ENCODE peak calls at places on chromosomes 2 and 18, in four cellular contexts. W, N, J and Q are unnamed samples.

GRCh38 chr2:167990062-167990461 is 257.3 kb downstream of the STK39 start:
- DNase-seq in W (no peak), N (no peak), J (no peak), Q (no peak)

GRCh38 chr2:196431957-196432356 is 207.6 kb upstream of the CCDC150 start:
- DNase-seq in W (no peak), N (no peak), J (peak), Q (no peak)

GRCh38 chr2:63743976-63744331 is 97.7 kb upstream of the UGP2 start:
- DNase-seq in W (no peak), N (no peak), J (no peak), Q (no peak)

GRCh38 chr2:207143474-207144190 is 22.1 kb downstream of the KLF7 start:
- DNase-seq in W (no peak), N (peak), J (no peak), Q (peak)

GRCh38 chr18:32048507-32049091 is 30.0 kb downstream of the RNF125 start:
- DNase-seq in W (no peak), N (peak), J (peak), Q (no peak)

GRCh38 chr2:236512902-236513433 is 56.7 kb upstream of the ACKR3 start:
- DNase-seq in W (peak), N (peak), J (peak), Q (peak)

GRCh38 chr2:191376981-191377629 is 131.9 kb downstream of the MYO1B start:
- DNase-seq in W (peak), N (peak), J (no peak), Q (no peak)

GRCh38 chr18:12397793-12398192 is 9.9 kb upstream of the PRELID3A start:
- DNase-seq in W (no peak), N (no peak), J (no peak), Q (no peak)

GRCh38 chr18:25605322-25605721 is 253.4 kb upstream of the ZNF521 start:
- DNase-seq in W (no peak), N (no peak), J (no peak), Q (no peak)

GRCh38 chr2:162072181-162072702 is 1.8 kb downstream of the DPP4 start:
- DNase-seq in W (peak), N (no peak), J (no peak), Q (no peak)

GRCh38 chr2:154402138-154402714 is 296.3 kb upstream of the KCNJ3 start:
- DNase-seq in W (peak), N (no peak), J (no peak), Q (no peak)

DNA sequence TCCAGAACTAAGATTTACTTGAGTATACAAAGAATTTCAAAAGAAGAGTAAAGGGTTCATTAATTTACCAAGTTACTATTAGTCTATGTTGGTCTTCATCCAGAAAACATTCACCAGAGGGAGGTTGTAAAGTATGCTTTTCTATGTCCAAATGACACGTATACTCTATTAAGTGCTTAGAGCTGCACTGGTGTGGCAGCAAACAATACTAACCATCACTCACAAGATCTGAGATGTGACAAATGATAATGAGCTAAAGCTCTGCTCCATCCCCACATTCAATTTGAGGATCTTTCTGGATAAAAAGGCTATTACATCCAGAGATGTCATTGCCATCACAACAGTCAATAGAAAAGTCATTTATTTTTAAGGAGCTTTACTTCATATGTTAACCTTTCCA is 926.5 kb upstream of the KLHL29 start:
- DNase-seq in W (no peak), N (no peak), J (no peak), Q (no peak)
- H3K4me3 ChIP-seq in W (no peak), N (no peak), J (no peak), Q (no peak)

DNA sequence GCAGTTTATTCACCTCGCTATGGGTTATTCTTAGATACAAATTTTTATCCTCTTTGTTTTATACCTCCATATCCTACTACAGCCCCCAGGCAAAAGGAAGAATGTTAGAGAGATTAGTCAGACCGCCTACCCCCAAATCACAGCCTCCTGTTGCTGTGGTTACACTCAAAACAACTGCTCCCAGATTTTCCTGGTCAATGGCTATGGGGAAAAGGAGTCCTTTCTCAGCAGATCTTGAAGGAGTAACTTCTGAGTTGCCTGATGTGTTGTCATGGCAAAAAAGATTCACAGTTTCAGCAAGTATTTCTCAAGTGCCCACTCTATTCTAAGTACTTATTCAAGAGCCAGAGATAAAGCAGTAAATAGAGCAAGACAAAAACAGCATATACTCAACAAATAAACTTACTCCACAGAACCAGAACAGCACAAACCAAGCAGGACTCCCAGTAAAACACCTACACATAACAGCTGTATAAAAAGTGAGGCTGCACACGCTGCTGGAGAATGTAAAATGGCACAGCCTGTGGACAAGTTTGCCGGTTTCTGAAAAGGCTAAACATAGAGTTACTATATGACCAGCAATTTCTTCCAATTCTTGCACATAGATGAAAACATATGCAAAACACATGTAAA is 104.8 kb downstream of the NOL10 start:
- DNase-seq in W (peak), N (no peak), J (peak), Q (no peak)
- H3K4me3 ChIP-seq in W (no peak), N (no peak), J (no peak), Q (no peak)

GRCh38 chr2:216837740-216838139 is 22.1 kb downstream of the TNP1 start:
- DNase-seq in W (no peak), N (no peak), J (no peak), Q (no peak)

GRCh38 chr2:216833076-216833475 is 26.8 kb downstream of the TNP1 start:
- DNase-seq in W (no peak), N (no peak), J (no peak), Q (no peak)

GRCh38 chr2:216839626-216840132 is 20.2 kb downstream of the TNP1 start:
- DNase-seq in W (no peak), N (no peak), J (no peak), Q (no peak)

GRCh38 chr2:216842634-216843033 is 17.2 kb downstream of the TNP1 start:
- DNase-seq in W (no peak), N (no peak), J (no peak), Q (no peak)

DNA sequence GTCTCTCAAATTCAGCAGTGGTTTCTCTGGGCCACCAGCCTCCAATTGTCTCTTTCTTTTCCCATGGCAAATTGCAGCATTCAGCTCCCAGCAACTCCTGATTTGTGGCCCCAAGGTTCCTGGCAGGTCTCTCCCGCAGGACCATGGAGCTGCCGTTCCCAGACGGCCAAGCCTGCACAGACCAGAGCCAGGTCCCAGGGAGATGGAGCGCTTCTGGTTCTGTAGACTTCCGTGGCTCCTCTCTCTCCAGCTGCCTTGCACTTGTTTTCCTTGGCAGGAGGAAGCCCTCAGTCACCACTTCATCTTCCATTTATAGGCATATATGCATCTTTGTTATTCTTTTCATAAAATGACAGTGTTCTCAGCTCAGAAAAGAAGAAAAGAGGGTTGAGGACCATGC is 21.7 kb downstream of the TNP1 start:
- DNase-seq in W (no peak), N (no peak), J (no peak), Q (no peak)
- H3K4me3 ChIP-seq in W (no peak), N (no peak), J (no peak), Q (no peak)

GRCh38 chr2:188383158-188383557 is 91.5 kb downstream of the GULP1 start:
- DNase-seq in W (no peak), N (no peak), J (no peak), Q (no peak)
- H3K4me3 ChIP-seq in W (no peak), N (no peak), J (no peak), Q (no peak)

DNA sequence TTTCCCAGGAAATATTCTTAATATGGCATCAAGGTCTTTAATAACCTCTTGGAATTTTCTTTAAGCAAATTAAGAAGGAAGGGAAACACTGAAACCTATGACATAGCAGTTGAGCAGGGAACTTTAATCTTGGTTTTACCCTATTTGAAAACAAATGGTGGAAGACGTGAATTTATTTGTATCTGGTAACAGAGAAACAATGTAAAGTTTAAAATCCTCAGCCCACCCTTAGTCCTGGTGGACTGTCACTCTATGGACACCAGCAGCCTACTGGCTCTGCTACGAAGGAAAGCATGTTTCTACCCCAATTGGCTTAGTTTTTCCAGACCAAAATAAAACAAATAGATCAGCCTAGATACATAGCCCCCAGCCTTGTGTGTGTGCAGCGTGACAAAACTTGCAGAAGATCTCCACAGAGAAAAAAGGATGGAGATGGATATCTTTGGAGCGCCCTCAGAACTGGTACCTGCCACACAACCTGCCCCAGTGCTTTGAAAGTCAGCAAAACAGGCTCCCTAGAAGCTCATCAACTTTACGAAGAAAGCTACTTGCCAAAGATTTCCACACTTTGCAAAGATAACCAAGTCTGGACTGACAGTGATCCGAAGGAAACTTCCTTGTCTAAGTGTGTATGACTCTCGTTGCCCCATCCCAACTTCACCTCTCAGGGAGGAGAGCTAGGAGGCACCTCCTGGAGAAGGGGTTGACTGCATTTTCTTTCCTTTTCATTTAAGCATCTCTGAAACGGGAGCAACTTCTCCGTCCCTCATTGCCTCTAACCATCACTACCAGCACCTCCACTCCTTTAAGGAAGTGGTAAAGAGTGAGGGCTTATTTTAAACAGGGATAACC is 7.3 kb downstream of the ZEB2 start:
- DNase-seq in W (no peak), N (no peak), J (no peak), Q (no peak)
- H3K4me3 ChIP-seq in W (peak), N (peak), J (no peak), Q (no peak)

GRCh38 chr18:63155169-63155852 is 164.3 kb downstream of the BCL2 start:
- DNase-seq in W (no peak), N (peak), J (peak), Q (peak)
- H3K4me3 ChIP-seq in W (no peak), N (peak), J (no peak), Q (peak)

DNA sequence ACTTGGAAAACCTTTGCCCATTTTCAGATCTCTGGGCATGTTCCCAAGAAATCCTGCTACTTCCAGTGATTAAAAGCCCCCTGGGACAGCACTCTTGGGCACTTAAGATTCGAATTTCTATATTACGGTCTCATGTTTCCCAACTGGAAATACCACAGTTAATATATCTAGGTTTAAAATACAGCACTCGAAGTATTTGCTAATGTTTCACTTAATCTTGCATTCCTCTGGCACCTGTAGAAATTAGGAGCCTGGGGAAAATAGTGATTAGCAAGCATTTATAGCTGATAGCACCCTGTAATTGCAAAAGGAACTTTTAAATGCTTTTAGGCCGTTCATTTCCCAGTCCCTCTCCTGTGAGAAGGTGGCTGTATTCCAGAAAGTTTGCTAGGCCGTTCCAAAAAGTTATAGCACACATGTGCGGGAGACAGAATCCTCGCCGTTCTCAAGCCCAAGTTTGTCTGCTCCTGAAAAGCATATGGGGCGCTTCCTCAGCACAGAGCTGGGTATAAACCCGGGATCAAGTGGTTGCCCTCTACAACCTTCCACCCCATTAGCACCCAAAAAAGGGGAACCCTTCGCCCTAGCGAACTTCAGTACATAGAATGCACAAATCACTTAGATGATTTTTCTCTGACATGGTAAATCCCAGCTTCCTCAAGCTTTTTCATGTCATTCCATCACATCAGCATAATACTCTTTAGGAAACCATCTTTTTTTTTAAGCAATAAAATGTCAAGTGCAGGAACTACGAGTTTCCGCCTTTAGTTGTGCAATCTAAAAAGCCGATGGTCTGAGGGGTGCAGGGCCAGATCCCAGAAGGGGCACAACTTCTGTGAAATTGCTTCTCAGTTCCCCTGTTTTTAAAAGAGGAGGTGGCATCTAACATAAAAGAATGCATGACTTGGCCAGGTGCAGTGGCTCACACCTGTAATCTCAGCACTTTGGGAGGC is 60.6 kb downstream of the DIPK1C start:
- DNase-seq in W (no peak), N (no peak), J (no peak), Q (no peak)
- H3K4me3 ChIP-seq in W (no peak), N (no peak), J (no peak), Q (no peak)

GRCh38 chr2:226080323-226080722 is 680.8 kb downstream of the NYAP2 start:
- DNase-seq in W (no peak), N (no peak), J (no peak), Q (no peak)
- H3K4me3 ChIP-seq in W (no peak), N (no peak), J (no peak), Q (no peak)

GRCh38 chr2:31300309-31300708 is 66.4 kb downstream of the EHD3 start:
- DNase-seq in W (no peak), N (no peak), J (no peak), Q (no peak)

GRCh38 chr2:31296641-31297287 is 62.8 kb downstream of the EHD3 start:
- DNase-seq in W (no peak), N (no peak), J (no peak), Q (no peak)

GRCh38 chr2:31302940-31303563 is 69.1 kb downstream of the EHD3 start:
- DNase-seq in W (no peak), N (no peak), J (no peak), Q (no peak)

GRCh38 chr2:31297751-31298150 is 63.8 kb downstream of the EHD3 start:
- DNase-seq in W (no peak), N (no peak), J (no peak), Q (no peak)

DNA sequence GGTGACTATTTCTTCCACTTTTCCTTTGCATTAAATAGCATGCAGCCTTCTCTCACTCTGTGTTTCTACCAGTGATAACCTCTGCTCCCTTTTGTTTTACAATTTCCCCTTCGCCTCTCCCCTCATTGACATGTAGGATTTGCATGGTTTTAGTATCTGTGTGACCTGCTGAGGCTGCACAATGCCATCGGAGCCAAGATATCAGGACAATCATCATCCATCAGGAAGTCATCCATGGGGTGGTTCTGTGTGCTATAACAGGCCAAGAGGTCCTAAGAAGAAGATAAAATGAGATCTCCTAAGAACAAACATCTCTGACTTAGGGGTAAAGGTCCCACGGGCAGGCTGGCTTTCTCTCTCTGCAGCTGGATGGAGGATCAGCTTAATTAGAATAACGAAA is 65.6 kb downstream of the EHD3 start:
- DNase-seq in W (no peak), N (no peak), J (no peak), Q (no peak)
- H3K4me3 ChIP-seq in W (no peak), N (no peak), J (no peak), Q (no peak)

DNA sequence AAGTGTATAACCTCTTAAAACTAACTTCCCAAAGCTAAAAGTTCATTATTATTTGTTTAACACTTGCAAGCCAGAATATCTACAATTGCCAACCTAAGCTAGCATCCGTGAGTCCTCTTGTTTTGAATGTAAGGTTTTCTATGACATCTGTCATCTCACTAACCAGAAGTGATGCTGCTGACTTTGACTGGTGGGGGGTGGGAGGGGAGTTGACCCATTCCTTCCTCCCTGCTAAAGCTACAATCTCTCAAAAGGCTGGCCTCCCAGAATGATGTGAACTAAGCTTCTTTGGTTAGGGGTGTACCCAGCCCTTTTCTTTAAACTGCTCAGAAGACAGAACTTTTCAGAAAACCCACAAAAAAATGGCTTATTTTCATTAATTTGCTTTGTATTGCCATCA is 280.6 kb downstream of the ZEB2 start:
- DNase-seq in W (no peak), N (no peak), J (no peak), Q (no peak)
- H3K4me3 ChIP-seq in W (no peak), N (no peak), J (no peak), Q (no peak)